ENCODE peak calls at places on chromosome 15, in seven cellular contexts. One of them, this sample, is unnamed.

GRCh38 chr15:75779504-75779903 is 63.7 kb upstream of the UBE2Q2 start:
- DNase-seq in AG04450: no peak
- DNase-seq in tibial nerve: no peak
- DNase-seq in CD8-positive, alpha-beta memory T cell: no peak
- DNase-seq in naive thymus-derived CD4-positive, alpha-beta T cell: no peak
- DNase-seq in heart left ventricle: no peak
- DNase-seq in AG04449: no peak
- DNase-seq in this sample: no peak

GRCh38 chr15:42577514-42578031 is 2.2 kb downstream of the STARD9 start:
- DNase-seq in AG04450: no peak
- DNase-seq in heart left ventricle: no peak
- DNase-seq in naive thymus-derived CD4-positive, alpha-beta T cell: no peak
- DNase-seq in tibial nerve: peak; percentile 54
- DNase-seq in CD8-positive, alpha-beta memory T cell: no peak
- DNase-seq in AG04449: no peak
- DNase-seq in this sample: no peak

GRCh38 chr15:88644741-88645140 is 5.9 kb downstream of the ISG20 start:
- DNase-seq in CD8-positive, alpha-beta memory T cell: no peak
- DNase-seq in tibial nerve: no peak
- DNase-seq in naive thymus-derived CD4-positive, alpha-beta T cell: no peak
- DNase-seq in heart left ventricle: no peak
- DNase-seq in AG04449: no peak
- DNase-seq in AG04450: no peak
- DNase-seq in this sample: no peak

GRCh38 chr15:74817370-74817737 is 4.7 kb downstream of the LMAN1L start:
- DNase-seq in CD8-positive, alpha-beta memory T cell: no peak
- DNase-seq in AG04450: no peak
- DNase-seq in AG04449: no peak
- DNase-seq in naive thymus-derived CD4-positive, alpha-beta T cell: no peak
- DNase-seq in tibial nerve: no peak
- DNase-seq in heart left ventricle: peak; percentile 42
- DNase-seq in this sample: no peak

GRCh38 chr15:79184465-79184892 is 93.9 kb upstream of the RASGRF1 start:
- DNase-seq in AG04449: no peak
- DNase-seq in CD8-positive, alpha-beta memory T cell: peak; percentile 40
- DNase-seq in heart left ventricle: peak; percentile 70
- DNase-seq in naive thymus-derived CD4-positive, alpha-beta T cell: peak; percentile 58
- DNase-seq in AG04450: peak; percentile 8
- DNase-seq in tibial nerve: peak; percentile 90
- DNase-seq in this sample: peak; percentile 54

GRCh38 chr15:100222349-100222715 is 119.4 kb downstream of the ADAMTS17 start:
- DNase-seq in tibial nerve: no peak
- DNase-seq in heart left ventricle: no peak
- DNase-seq in AG04449: no peak
- DNase-seq in CD8-positive, alpha-beta memory T cell: no peak
- DNase-seq in naive thymus-derived CD4-positive, alpha-beta T cell: no peak
- DNase-seq in AG04450: no peak
- DNase-seq in this sample: no peak

GRCh38 chr15:72358532-72359180 is 17.2 kb downstream of the HEXA start:
- DNase-seq in tibial nerve: peak; percentile 27
- DNase-seq in AG04450: peak; percentile 23
- DNase-seq in heart left ventricle: peak; percentile 66
- DNase-seq in naive thymus-derived CD4-positive, alpha-beta T cell: no peak
- DNase-seq in AG04449: peak; percentile 33
- DNase-seq in CD8-positive, alpha-beta memory T cell: no peak
- DNase-seq in this sample: no peak

GRCh38 chr15:57777034-57777433 is 70.5 kb downstream of the POLR2M start:
- DNase-seq in AG04450: no peak
- DNase-seq in AG04449: no peak
- DNase-seq in heart left ventricle: no peak
- DNase-seq in CD8-positive, alpha-beta memory T cell: no peak
- DNase-seq in tibial nerve: no peak
- DNase-seq in naive thymus-derived CD4-positive, alpha-beta T cell: peak; percentile 22
- DNase-seq in this sample: no peak

GRCh38 chr15:65612616-65612946 is 1.6 kb upstream of the INTS14 start:
- DNase-seq in heart left ventricle: no peak
- DNase-seq in AG04450: no peak
- DNase-seq in tibial nerve: no peak
- DNase-seq in AG04449: no peak
- DNase-seq in naive thymus-derived CD4-positive, alpha-beta T cell: no peak
- DNase-seq in CD8-positive, alpha-beta memory T cell: no peak
- DNase-seq in this sample: no peak

GRCh38 chr15:68526269-68526668 is 52.5 kb upstream of the CORO2B start:
- DNase-seq in AG04449: no peak
- DNase-seq in CD8-positive, alpha-beta memory T cell: no peak
- DNase-seq in AG04450: no peak
- DNase-seq in heart left ventricle: no peak
- DNase-seq in tibial nerve: no peak
- DNase-seq in naive thymus-derived CD4-positive, alpha-beta T cell: no peak
- DNase-seq in this sample: no peak

GRCh38 chr15:31468911-31469800 is 142.5 kb downstream of the KLF13 start:
- DNase-seq in naive thymus-derived CD4-positive, alpha-beta T cell: no peak
- DNase-seq in CD8-positive, alpha-beta memory T cell: no peak
- DNase-seq in AG04450: no peak
- DNase-seq in AG04449: no peak
- DNase-seq in tibial nerve: no peak
- DNase-seq in heart left ventricle: no peak
- DNase-seq in this sample: no peak

GRCh38 chr15:89958107-89958805 is 42.9 kb upstream of the ZNF710 start:
- DNase-seq in AG04449: no peak
- DNase-seq in naive thymus-derived CD4-positive, alpha-beta T cell: no peak
- DNase-seq in CD8-positive, alpha-beta memory T cell: no peak
- DNase-seq in heart left ventricle: no peak
- DNase-seq in AG04450: no peak
- DNase-seq in tibial nerve: no peak
- DNase-seq in this sample: no peak

GRCh38 chr15:54619180-54619579 is 577.6 kb downstream of the RSL24D1 start:
- DNase-seq in naive thymus-derived CD4-positive, alpha-beta T cell: no peak
- DNase-seq in tibial nerve: no peak
- DNase-seq in AG04449: no peak
- DNase-seq in heart left ventricle: no peak
- DNase-seq in CD8-positive, alpha-beta memory T cell: no peak
- DNase-seq in AG04450: no peak
- DNase-seq in this sample: no peak

GRCh38 chr15:40843885-40844542 is at the start of gene SPINT1:
- DNase-seq in AG04449: no peak
- DNase-seq in naive thymus-derived CD4-positive, alpha-beta T cell: peak; percentile 21
- DNase-seq in AG04450: no peak
- DNase-seq in tibial nerve: no peak
- DNase-seq in CD8-positive, alpha-beta memory T cell: peak; percentile 8
- DNase-seq in heart left ventricle: no peak
- DNase-seq in this sample: peak; percentile 22

GRCh38 chr15:62777657-62778056 is 264.9 kb upstream of the TPM1 start:
- DNase-seq in tibial nerve: no peak
- DNase-seq in AG04450: no peak
- DNase-seq in heart left ventricle: no peak
- DNase-seq in CD8-positive, alpha-beta memory T cell: no peak
- DNase-seq in AG04449: no peak
- DNase-seq in naive thymus-derived CD4-positive, alpha-beta T cell: no peak
- DNase-seq in this sample: no peak

DNA sequence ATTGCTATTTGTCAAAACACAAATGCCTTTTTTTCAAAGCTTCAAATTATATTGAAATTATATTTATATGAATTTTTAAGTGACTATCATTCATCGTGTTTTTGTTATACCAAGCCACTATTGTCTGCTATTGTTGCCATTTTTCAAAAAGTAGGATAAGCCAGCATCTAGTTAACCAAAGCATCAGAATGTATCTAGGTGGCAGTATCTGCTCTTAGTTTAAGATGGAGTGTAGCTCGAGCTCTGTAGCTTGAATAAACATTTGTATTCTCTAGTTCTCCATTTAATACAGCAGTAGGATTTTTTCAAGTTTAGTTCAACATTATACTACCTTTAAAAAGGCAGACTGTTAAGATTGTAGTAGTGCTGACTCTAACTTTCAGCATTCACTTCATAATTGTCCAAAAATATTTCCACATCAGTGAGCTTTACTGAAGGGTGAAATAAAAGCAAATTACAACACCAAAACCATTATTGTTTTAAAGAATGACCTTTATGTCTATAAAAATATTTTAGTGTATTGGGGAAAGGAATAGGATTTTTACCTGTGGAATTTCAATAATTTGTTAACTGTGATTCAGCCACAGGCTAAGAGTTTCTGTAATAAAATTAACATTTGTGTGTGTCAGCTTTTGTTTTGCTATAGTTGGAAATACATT is 19.6 kb upstream of the C15orf61 start:
- DNase-seq in CD8-positive, alpha-beta memory T cell: no peak
- DNase-seq in naive thymus-derived CD4-positive, alpha-beta T cell: peak; percentile 27
- DNase-seq in AG04449: no peak
- DNase-seq in heart left ventricle: no peak
- DNase-seq in AG04450: no peak
- DNase-seq in tibial nerve: no peak
- DNase-seq in this sample: peak; percentile 6
- H3K4me3 ChIP-seq in CD8-positive, alpha-beta memory T cell: no peak overlapping the region
- H3K4me3 ChIP-seq in naive thymus-derived CD4-positive, alpha-beta T cell: no peak overlapping the region
- H3K4me3 ChIP-seq in AG04449: no peak overlapping the region
- H3K4me3 ChIP-seq in heart left ventricle: no peak overlapping the region
- H3K4me3 ChIP-seq in AG04450: no peak overlapping the region
- H3K4me3 ChIP-seq in tibial nerve: no peak overlapping the region
- H3K4me3 ChIP-seq in this sample: no peak overlapping the region

GRCh38 chr15:98858610-98859023 is 149.0 kb downstream of the PGPEP1L start:
- DNase-seq in AG04449: no peak
- DNase-seq in CD8-positive, alpha-beta memory T cell: no peak
- DNase-seq in AG04450: no peak
- DNase-seq in naive thymus-derived CD4-positive, alpha-beta T cell: peak; percentile 15
- DNase-seq in heart left ventricle: no peak
- DNase-seq in tibial nerve: no peak
- DNase-seq in this sample: no peak
- H3K4me3 ChIP-seq in AG04449: no peak overlapping the region
- H3K4me3 ChIP-seq in CD8-positive, alpha-beta memory T cell: peak overlapping the region; percentile 7
- H3K4me3 ChIP-seq in AG04450: no peak overlapping the region
- H3K4me3 ChIP-seq in naive thymus-derived CD4-positive, alpha-beta T cell: no peak overlapping the region
- H3K4me3 ChIP-seq in heart left ventricle: peak overlapping the region; percentile 18
- H3K4me3 ChIP-seq in tibial nerve: no peak overlapping the region
- H3K4me3 ChIP-seq in this sample: no peak overlapping the region

DNA sequence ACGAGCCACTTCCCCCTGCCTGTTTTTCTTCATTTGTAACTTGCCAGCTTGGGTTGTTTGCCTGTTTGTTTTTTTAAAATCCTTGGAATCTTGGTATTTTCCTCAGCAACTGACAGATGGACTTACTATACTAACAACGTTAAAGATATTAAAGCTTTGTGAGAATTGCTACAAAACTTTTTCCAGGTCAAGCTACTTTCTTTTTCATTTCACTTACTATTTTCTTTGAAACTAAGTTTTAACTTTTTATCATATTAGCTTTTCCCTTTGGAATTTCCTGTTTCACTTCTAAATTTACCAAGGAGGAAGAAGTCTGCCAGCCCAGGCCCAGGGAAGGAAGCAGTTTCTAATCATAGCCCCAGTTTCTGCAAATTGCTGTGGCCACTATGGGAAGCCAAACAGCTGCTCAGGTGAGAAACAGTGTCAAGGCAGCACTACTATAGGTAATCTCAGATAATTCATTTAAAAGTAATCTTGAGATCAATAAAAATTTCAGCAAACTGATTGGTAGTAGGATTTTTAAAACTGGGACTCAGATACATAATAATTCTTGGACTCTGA is 18.4 kb downstream of the CYFIP1 start:
- DNase-seq in heart left ventricle: no peak
- DNase-seq in AG04449: no peak
- DNase-seq in AG04450: no peak
- DNase-seq in tibial nerve: no peak
- DNase-seq in CD8-positive, alpha-beta memory T cell: no peak
- DNase-seq in naive thymus-derived CD4-positive, alpha-beta T cell: no peak
- DNase-seq in this sample: no peak
- H3K4me3 ChIP-seq in heart left ventricle: peak overlapping the region; percentile 20
- H3K4me3 ChIP-seq in AG04449: peak overlapping the region; percentile 12
- H3K4me3 ChIP-seq in AG04450: peak overlapping the region; percentile 15
- H3K4me3 ChIP-seq in tibial nerve: no peak overlapping the region
- H3K4me3 ChIP-seq in CD8-positive, alpha-beta memory T cell: no peak overlapping the region
- H3K4me3 ChIP-seq in naive thymus-derived CD4-positive, alpha-beta T cell: no peak overlapping the region
- H3K4me3 ChIP-seq in this sample: no peak overlapping the region

DNA sequence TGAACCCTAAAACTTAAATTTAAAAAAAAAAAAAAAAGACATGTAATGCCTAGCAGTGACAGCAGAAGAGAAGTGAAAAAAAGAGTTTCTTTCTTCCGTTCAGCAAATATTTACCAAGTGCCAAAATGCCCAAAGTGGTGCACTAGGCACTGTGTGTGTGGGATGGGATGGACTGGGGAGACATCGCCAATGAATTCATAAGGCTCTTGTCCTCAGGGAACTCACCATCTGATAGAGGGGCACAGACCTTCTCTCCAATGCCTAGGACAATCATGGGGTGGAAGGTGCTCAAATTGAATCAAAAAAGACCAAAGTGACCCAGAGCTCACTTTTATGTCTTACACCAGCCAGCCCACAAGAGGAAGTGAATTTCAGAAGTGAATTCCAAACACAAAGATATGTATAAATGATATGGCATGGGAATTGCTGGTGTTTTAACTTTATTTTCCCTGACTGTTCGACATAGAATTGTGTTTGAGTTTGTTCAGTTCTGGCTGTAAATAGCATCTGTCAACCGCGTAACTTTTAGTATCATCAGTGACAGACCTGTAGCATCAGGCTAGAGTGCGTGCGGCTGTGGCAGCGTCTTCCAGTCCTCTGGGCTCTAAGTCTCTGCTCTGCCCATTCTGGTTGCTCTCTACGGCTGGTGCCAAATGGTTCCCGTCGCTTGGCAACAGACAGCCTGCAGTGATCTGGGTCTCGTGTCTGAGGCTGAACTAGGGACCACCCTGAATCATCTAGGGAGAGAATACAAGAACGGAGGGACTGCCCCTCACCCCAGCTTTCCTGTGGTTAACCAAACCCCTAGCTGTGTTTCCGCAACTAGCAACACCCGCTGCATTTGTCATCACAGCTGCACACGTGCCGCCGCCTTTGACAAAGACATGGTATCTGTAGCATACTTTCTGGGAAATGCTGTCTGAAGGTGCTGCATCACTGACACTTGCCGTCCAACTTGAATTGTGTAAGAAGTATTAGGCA is 154.0 kb upstream of the THBS1 start:
- DNase-seq in tibial nerve: peak; percentile 30
- DNase-seq in AG04450: no peak
- DNase-seq in naive thymus-derived CD4-positive, alpha-beta T cell: peak; percentile 82
- DNase-seq in heart left ventricle: peak; percentile 28
- DNase-seq in CD8-positive, alpha-beta memory T cell: peak; percentile 84
- DNase-seq in AG04449: peak; percentile 54
- DNase-seq in this sample: peak; percentile 77
- H3K4me3 ChIP-seq in tibial nerve: no peak overlapping the region
- H3K4me3 ChIP-seq in AG04450: peak overlapping the region; percentile 14
- H3K4me3 ChIP-seq in naive thymus-derived CD4-positive, alpha-beta T cell: peak overlapping the region; percentile 40
- H3K4me3 ChIP-seq in heart left ventricle: peak overlapping the region; percentile 36
- H3K4me3 ChIP-seq in CD8-positive, alpha-beta memory T cell: peak overlapping the region; percentile 14
- H3K4me3 ChIP-seq in AG04449: peak overlapping the region; percentile 34
- H3K4me3 ChIP-seq in this sample: no peak overlapping the region

DNA sequence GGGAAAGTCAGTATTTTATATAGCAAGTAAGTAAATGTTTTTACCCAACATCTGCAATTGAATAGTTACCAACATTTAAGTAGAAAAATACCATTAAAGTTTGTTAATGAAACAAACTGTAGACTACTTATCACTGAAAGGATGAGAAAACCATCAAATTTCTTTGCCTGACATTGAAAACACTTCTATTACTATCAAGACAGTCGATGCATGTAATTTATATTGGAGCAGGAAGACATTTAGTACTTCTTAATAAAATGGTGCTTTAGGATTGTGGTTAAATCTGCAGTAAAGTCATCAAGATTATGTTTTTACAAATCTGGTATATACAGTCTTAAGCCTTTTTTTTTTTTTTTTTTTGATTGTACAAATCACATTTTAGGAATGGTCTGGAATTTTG is 13.9 kb upstream of the CHD2 start:
- DNase-seq in naive thymus-derived CD4-positive, alpha-beta T cell: peak; percentile 19
- DNase-seq in AG04449: no peak
- DNase-seq in CD8-positive, alpha-beta memory T cell: no peak
- DNase-seq in tibial nerve: no peak
- DNase-seq in AG04450: no peak
- DNase-seq in heart left ventricle: no peak
- DNase-seq in this sample: no peak
- H3K4me3 ChIP-seq in naive thymus-derived CD4-positive, alpha-beta T cell: peak overlapping the region; percentile 78
- H3K4me3 ChIP-seq in AG04449: peak overlapping the region; percentile 73
- H3K4me3 ChIP-seq in CD8-positive, alpha-beta memory T cell: peak overlapping the region; percentile 79
- H3K4me3 ChIP-seq in tibial nerve: peak overlapping the region; percentile 87
- H3K4me3 ChIP-seq in AG04450: peak overlapping the region; percentile 81
- H3K4me3 ChIP-seq in heart left ventricle: peak overlapping the region; percentile 90
- H3K4me3 ChIP-seq in this sample: peak overlapping the region; percentile 5

This sample was measured in CD4-positive, alpha-beta memory T cell.